ENCODE peak calls at places on chromosomes 16 and 17, in eight cellular contexts. Z is HL-60, E is HCT116, F is GM12878, U is GM23338, Y is prostate gland, G is spleen, R is transverse colon. B is an unnamed sample.
A peak's percentile ranks its signal among the peaks of the same experiment; 100 is the strongest.

GRCh38 chr17:79023886-79024771 is at the start of gene C1QTNF1:
- DNase-seq in Z (no peak), E (no peak), F (no peak), U (peak; percentile 87), Y (no peak), G (peak; percentile 78), R (peak; percentile 70), B (peak; percentile 56)

GRCh38 chr17:83204230-83204725 is 124.9 kb downstream of the METRNL start:
- DNase-seq in Z (no peak), E (no peak), F (no peak), U (no peak), Y (peak; percentile 2), G (no peak), R (no peak), B (no peak)

GRCh38 chr17:73029021-73029420 is 63.5 kb downstream of the SLC39A11 start:
- DNase-seq in Z (no peak), E (no peak), F (no peak), U (no peak), Y (no peak), G (no peak), R (no peak), B (no peak)

GRCh38 chr16:27377666-27378485 is 24.1 kb upstream of the IL21R start:
- DNase-seq in Z (no peak), E (no peak), F (peak; percentile 72), U (no peak), Y (no peak), G (peak; percentile 33), R (no peak), B (no peak)

GRCh38 chr17:67260051-67260987 is 15.3 kb upstream of the HELZ start:
- DNase-seq in Z (peak; percentile 60), E (no peak), F (no peak), U (no peak), Y (peak; percentile 10), G (no peak), R (peak; percentile 14), B (no peak)

GRCh38 chr17:4658478-4659305 is 17.2 kb upstream of the ALOX15 start:
- DNase-seq in Z (no peak), E (no peak), F (no peak), U (no peak), Y (no peak), G (no peak), R (no peak), B (no peak)

GRCh38 chr17:27218719-27219488 is 75.0 kb upstream of the WSB1 start:
- DNase-seq in Z (no peak), E (no peak), F (peak; percentile 77), U (no peak), Y (no peak), G (no peak), R (peak; percentile 38), B (no peak)

GRCh38 chr17:18143044-18143936 is 34.7 kb downstream of the MYO15A start:
- DNase-seq in Z (no peak), E (no peak), F (no peak), U (peak; percentile 90), Y (no peak), G (no peak), R (no peak), B (no peak)

GRCh38 chr16:29927523-29927905 is 1.5 kb upstream of the KCTD13 start:
- DNase-seq in Z (no peak), E (no peak), F (no peak), U (no peak), Y (no peak), G (no peak), R (no peak), B (no peak)

GRCh38 chr17:73191443-73192218 is 1.2 kb upstream of the COG1 start:
- DNase-seq in Z (peak; percentile 53), E (peak; percentile 80), F (no peak), U (peak; percentile 84), Y (peak; percentile 66), G (no peak), R (peak; percentile 78), B (peak; percentile 54)

GRCh38 chr16:66044089-66044488 is 322.4 kb upstream of the CDH5 start:
- DNase-seq in Z (no peak), E (no peak), F (no peak), U (no peak), Y (no peak), G (no peak), R (no peak), B (no peak)

GRCh38 chr17:80491478-80492342 is 15.3 kb upstream of the NPTX1 start:
- DNase-seq in Z (no peak), E (no peak), F (no peak), U (peak; percentile 74), Y (no peak), G (no peak), R (no peak), B (no peak)

GRCh38 chr17:77304051-77304745 is 163.4 kb downstream of the SEC14L1 start:
- DNase-seq in Z (no peak), E (no peak), F (no peak), U (no peak), Y (no peak), G (no peak), R (no peak), B (no peak)

GRCh38 chr16:52070341-52071057 is 476.4 kb downstream of the TOX3 start:
- DNase-seq in Z (no peak), E (no peak), F (no peak), U (no peak), Y (no peak), G (no peak), R (no peak), B (no peak)

GRCh38 chr16:72865258-72865657 is 182.7 kb downstream of the ZFHX3 start:
- DNase-seq in Z (no peak), E (no peak), F (no peak), U (no peak), Y (no peak), G (no peak), R (no peak), B (no peak)

GRCh38 chr17:77019955-77020379 is 120.8 kb upstream of the SEC14L1 start:
- DNase-seq in Z (no peak), E (no peak), F (no peak), U (peak; percentile 44), Y (no peak), G (no peak), R (no peak), B (no peak)

GRCh38 chr17:43909537-43910231 is 2.3 kb upstream of the MPP2 start:
- DNase-seq in Z (no peak), E (no peak), F (no peak), U (no peak), Y (no peak), G (no peak), R (no peak), B (no peak)

GRCh38 chr17:64503341-64503740 is 2.7 kb downstream of the DDX5 start:
- DNase-seq in Z (peak; percentile 38), E (no peak), F (no peak), U (no peak), Y (no peak), G (no peak), R (no peak), B (no peak)

GRCh38 chr16:12801511-12802042 is 2.1 kb downstream of the CPPED1 start:
- DNase-seq in Z (peak; percentile 49), E (no peak), F (peak; percentile 73), U (no peak), Y (no peak), G (no peak), R (peak; percentile 18), B (peak; percentile 38)

GRCh38 chr17:75231741-75232464 is 26.4 kb downstream of the NUP85 start:
- DNase-seq in Z (no peak), E (no peak), F (no peak), U (no peak), Y (no peak), G (no peak), R (no peak), B (no peak)

GRCh38 chr17:82914375-82914774 is 74.6 kb upstream of the ZNF750 start:
- DNase-seq in Z (no peak), E (no peak), F (no peak), U (no peak), Y (no peak), G (no peak), R (no peak), B (peak; percentile 60)

GRCh38 chr16:86567701-86568571 is 1.3 kb downstream of the FOXC2 start:
- DNase-seq in Z (no peak), E (no peak), F (no peak), U (peak; percentile 66), Y (no peak), G (peak; percentile 69), R (no peak), B (no peak)

GRCh38 chr17:9470171-9470570 is 105.4 kb downstream of the STX8 start:
- DNase-seq in Z (no peak), E (no peak), F (peak; percentile 25), U (no peak), Y (no peak), G (no peak), R (no peak), B (no peak)

DNA sequence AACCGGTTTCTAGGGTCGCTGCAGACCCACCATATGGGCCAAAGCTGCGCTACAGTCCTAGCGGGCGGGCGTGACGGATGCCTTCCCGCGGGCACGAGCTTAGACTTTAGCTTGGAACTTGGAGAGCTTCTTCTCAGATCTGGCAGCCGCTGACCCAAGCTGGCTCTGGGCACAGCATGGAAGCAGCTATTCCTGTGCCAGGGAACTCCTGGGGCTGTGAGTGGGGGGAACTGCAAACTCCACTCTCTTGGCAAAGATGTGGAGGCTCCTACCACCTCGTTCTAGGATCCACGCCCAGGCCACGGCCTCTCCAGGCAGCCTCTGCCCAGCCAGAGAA is 8.8 kb downstream of the FAAP100 start:
- DNase-seq in Z (no peak), E (no peak), F (no peak), U (no peak), Y (no peak), G (no peak), R (no peak), B (no peak)
- TF ChIP-seq POLR2AphosphoS5 in Z (no peak), E (peak; percentile 6), F (no peak), U (no peak), Y (no peak), G (no peak), R (no peak), B (no peak)

DNA sequence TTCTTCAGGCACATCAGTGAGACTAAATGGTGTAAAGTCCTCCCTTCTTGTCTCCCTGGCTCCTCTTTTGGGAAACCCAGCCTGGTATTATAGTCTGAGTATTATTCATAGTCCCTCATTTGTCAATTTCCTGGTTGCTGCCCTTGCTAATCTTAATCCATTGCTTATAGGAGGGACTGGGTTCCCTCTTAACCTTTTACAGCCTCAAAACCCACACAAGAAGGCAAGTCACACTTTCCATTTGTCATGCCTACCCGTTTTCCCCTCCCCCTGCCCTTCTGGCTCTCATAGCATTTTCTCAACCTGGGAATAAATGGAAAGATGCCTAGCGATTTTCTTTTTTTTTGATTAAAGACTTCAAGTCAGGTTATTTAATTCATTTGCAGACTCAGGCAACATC is 124.8 kb downstream of the MAP2K6 start:
- DNase-seq in Z (no peak), E (no peak), F (no peak), U (no peak), Y (no peak), G (no peak), R (no peak), B (no peak)
- TF ChIP-seq POLR2AphosphoS5 in Z (no peak), E (no peak), F (no peak), U (no peak), Y (no peak), G (no peak), R (no peak), B (no peak)

GRCh38 chr17:50865060-50865867 is 890 bp downstream of the TOB1 start:
- DNase-seq in Z (peak; percentile 37), E (peak; percentile 34), F (no peak), U (peak; percentile 68), Y (peak; percentile 60), G (peak; percentile 92), R (peak; percentile 53), B (no peak)
- TF ChIP-seq POLR2AphosphoS5 in Z (no peak), E (peak; percentile 56), F (peak; percentile 62), U (no peak), Y (peak; percentile 60), G (no peak), R (peak; percentile 43), B (no peak)

GRCh38 chr17:34886831-34887230 is 74.4 kb downstream of the CCT6B start:
- DNase-seq in Z (no peak), E (no peak), F (no peak), U (no peak), Y (no peak), G (no peak), R (no peak), B (no peak)
- TF ChIP-seq POLR2AphosphoS5 in Z (no peak), E (no peak), F (no peak), U (no peak), Y (no peak), G (no peak), R (no peak), B (no peak)

B was measured in GM12892.